ENCODE peak calls at places on chromosomes 1 and 21, in six cellular contexts. N is SK-N-SH, S is GM23248, Y is endothelial cell of umbilical vein, H is HCT116, Q is neural progenitor cell. V is an unnamed sample.

GRCh38 chr21:38956791-38957571 is 151.3 kb downstream of the ETS2 start:
- DNase-seq in N (no peak), S (peak; percentile 49), Y (peak; percentile 7), H (no peak), Q (no peak), V (peak; percentile 50)

GRCh38 chr1:218592688-218593087 is 247.6 kb downstream of the TGFB2 start:
- DNase-seq in N (no peak), S (no peak), Y (peak; percentile 94), H (no peak), Q (no peak), V (no peak)

GRCh38 chr1:154434346-154435075 is 29.4 kb downstream of the IL6R start:
- DNase-seq in N (no peak), S (peak; percentile 77), Y (no peak), H (no peak), Q (no peak), V (no peak)

GRCh38 chr1:84719477-84720274 is 29.4 kb upstream of the SSX2IP start:
- DNase-seq in N (no peak), S (peak; percentile 55), Y (no peak), H (no peak), Q (no peak), V (peak; percentile 29)

GRCh38 chr1:29653886-29654450 is 417.6 kb downstream of the PTPRU start:
- DNase-seq in N (no peak), S (no peak), Y (no peak), H (no peak), Q (no peak), V (no peak)

GRCh38 chr1:208207388-208208131 is 36.6 kb downstream of the PLXNA2 start:
- DNase-seq in N (no peak), S (peak; percentile 96), Y (peak; percentile 97), H (no peak), Q (no peak), V (peak; percentile 76)

GRCh38 chr1:156856282-156856785 is 2.6 kb downstream of the INSRR start:
- DNase-seq in N (no peak), S (no peak), Y (no peak), H (no peak), Q (no peak), V (no peak)

GRCh38 chr1:207826557-207827487 is 75.0 kb downstream of the CD46 start:
- DNase-seq in N (no peak), S (no peak), Y (peak; percentile 66), H (no peak), Q (no peak), V (peak; percentile 53)

GRCh38 chr1:244022301-244022700 is 28.8 kb upstream of the ZBTB18 start:
- DNase-seq in N (no peak), S (peak; percentile 71), Y (no peak), H (no peak), Q (no peak), V (no peak)

GRCh38 chr1:218377143-218377660 is 32.1 kb downstream of the TGFB2 start:
- DNase-seq in N (no peak), S (peak; percentile 93), Y (peak; percentile 88), H (peak; percentile 76), Q (no peak), V (no peak)

GRCh38 chr1:175840787-175841186 is 97.4 kb upstream of the TNR start:
- DNase-seq in N (no peak), S (no peak), Y (no peak), H (no peak), Q (no peak), V (no peak)

GRCh38 chr1:237416924-237417655 is 375.1 kb downstream of the RYR2 start:
- DNase-seq in N (no peak), S (no peak), Y (no peak), H (no peak), Q (no peak), V (no peak)

GRCh38 chr1:30757196-30757949 is at the start of gene LAPTM5:
- DNase-seq in N (no peak), S (no peak), Y (peak; percentile 48), H (no peak), Q (no peak), V (no peak)

GRCh38 chr1:67632356-67632755 is 52.6 kb upstream of the GADD45A start:
- DNase-seq in N (no peak), S (no peak), Y (no peak), H (no peak), Q (no peak), V (no peak)

GRCh38 chr1:211009944-211010343 is 124.0 kb downstream of the KCNH1 start:
- DNase-seq in N (no peak), S (no peak), Y (no peak), H (no peak), Q (no peak), V (no peak)

GRCh38 chr1:210596641-210597040 is 267.9 kb downstream of the HHAT start:
- DNase-seq in N (no peak), S (no peak), Y (no peak), H (no peak), Q (no peak), V (no peak)

GRCh38 chr1:18199462-18199861 is 91.9 kb downstream of the IGSF21 start:
- DNase-seq in N (peak; percentile 38), S (no peak), Y (no peak), H (no peak), Q (peak; percentile 80), V (no peak)

GRCh38 chr1:163824006-163824405 is 502.3 kb downstream of the NUF2 start:
- DNase-seq in N (no peak), S (peak; percentile 91), Y (peak; percentile 70), H (no peak), Q (no peak), V (no peak)

GRCh38 chr21:45325206-45326168 is 37.8 kb upstream of the POFUT2 start:
- DNase-seq in N (no peak), S (no peak), Y (no peak), H (no peak), Q (no peak), V (no peak)

GRCh38 chr1:183417691-183418491 is at the start of gene NMNAT2:
- DNase-seq in N (peak; percentile 77), S (peak; percentile 50), Y (no peak), H (no peak), Q (peak; percentile 78), V (peak; percentile 55)

GRCh38 chr1:21192284-21192683 is 15.6 kb upstream of the EIF4G3 start:
- DNase-seq in N (no peak), S (no peak), Y (peak; percentile 84), H (no peak), Q (no peak), V (no peak)

GRCh38 chr1:206687915-206688442 is 3.3 kb downstream of the MAPKAPK2 start:
- DNase-seq in N (no peak), S (peak; percentile 69), Y (peak; percentile 24), H (no peak), Q (no peak), V (no peak)

GRCh38 chr1:38814444-38814983 is 45.1 kb downstream of the RRAGC start:
- DNase-seq in N (no peak), S (no peak), Y (no peak), H (no peak), Q (no peak), V (no peak)

GRCh38 chr1:38817267-38817957 is 42.2 kb downstream of the RRAGC start:
- DNase-seq in N (no peak), S (no peak), Y (no peak), H (no peak), Q (no peak), V (no peak)

GRCh38 chr1:38814984-38815464 is 44.5 kb downstream of the RRAGC start:
- DNase-seq in N (no peak), S (no peak), Y (no peak), H (no peak), Q (no peak), V (no peak)

GRCh38 chr1:38817958-38818705 is 41.4 kb downstream of the RRAGC start:
- DNase-seq in N (peak; percentile 94), S (peak; percentile 38), Y (no peak), H (no peak), Q (peak; percentile 91), V (peak; percentile 74)

DNA sequence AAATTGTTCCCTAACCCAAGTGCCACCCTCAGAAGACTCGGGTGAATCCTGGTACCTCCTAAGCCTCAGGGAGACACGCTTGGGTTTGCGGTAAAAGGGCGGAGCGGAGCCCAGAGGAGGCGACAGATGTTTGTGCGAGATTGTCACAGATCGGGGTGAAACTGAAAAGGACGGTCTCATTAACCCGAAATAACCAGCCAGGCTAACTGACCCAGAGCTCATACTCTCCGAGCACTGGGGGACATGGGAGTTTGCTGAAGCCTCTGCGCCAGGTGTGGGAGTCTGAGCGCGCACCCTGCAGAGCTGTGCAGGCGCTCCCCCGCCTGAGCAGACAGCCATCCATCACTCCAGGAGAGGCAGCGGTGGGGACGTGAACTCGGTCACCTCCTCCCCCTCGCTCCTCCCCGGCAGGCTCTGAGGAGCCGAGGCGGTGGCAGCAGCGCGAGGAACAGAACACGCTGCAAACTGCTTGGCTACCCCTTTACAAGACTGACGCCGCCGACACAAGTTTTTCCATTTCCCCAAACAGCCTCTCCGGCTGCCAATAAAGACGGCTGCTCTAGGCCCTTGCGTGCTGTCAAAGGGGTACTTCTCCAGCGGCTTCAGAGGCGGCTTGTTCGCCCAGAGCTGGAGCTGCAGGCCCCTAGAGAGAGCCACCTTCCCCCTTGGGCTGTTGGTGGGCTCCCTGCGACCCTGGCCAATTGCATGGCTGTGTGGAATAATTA is 43.5 kb downstream of the RRAGC start:
- DNase-seq in N (no peak), S (peak; percentile 29), Y (no peak), H (no peak), Q (no peak), V (no peak)
- H2AFZ ChIP-seq in N (no peak overlapping the region), S (no peak overlapping the region), Y (no peak overlapping the region), H (no peak overlapping the region), Q (no peak overlapping the region), V (no peak overlapping the region)

DNA sequence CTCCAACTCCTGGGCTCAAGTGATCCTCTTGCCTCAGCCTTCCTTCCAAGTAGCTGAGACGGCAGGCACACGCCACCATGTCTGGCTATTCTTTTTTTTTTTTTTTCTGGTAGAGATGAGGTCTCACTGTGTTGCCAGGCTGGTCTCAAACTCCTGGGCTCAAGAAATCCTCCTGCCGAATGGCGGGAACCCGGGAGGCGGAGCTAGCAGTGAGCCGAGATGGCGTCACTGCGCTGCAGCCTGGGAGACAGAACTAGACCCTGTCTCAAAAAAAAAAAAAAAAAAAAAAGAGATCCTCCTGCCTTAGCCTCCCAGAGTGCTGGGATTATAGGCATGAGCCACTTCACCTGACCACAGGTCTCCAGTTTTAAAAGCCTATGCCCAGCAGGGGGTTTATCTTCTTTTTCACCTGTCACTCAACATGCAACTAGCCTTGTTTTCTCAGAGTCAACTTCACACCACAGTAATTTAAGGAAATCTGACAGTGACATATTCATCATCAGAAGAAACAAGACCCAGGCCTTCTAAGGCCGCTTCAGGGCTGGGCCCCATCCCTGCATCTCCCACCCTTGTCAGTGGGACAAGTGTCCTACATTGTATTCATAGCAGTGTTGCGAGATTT is 38.3 kb upstream of the GALNT2 start:
- DNase-seq in N (no peak), S (no peak), Y (no peak), H (no peak), Q (no peak), V (no peak)
- H2AFZ ChIP-seq in N (no peak overlapping the region), S (no peak overlapping the region), Y (no peak overlapping the region), H (no peak overlapping the region), Q (no peak overlapping the region), V (no peak overlapping the region)

GRCh38 chr1:203273869-203274602 is 31.3 kb upstream of the BTG2 start:
- DNase-seq in N (no peak), S (no peak), Y (no peak), H (no peak), Q (peak; percentile 32), V (peak; percentile 19)
- H2AFZ ChIP-seq in N (no peak overlapping the region), S (no peak overlapping the region), Y (no peak overlapping the region), H (no peak overlapping the region), Q (peak overlapping the region; percentile 54), V (no peak overlapping the region)

DNA sequence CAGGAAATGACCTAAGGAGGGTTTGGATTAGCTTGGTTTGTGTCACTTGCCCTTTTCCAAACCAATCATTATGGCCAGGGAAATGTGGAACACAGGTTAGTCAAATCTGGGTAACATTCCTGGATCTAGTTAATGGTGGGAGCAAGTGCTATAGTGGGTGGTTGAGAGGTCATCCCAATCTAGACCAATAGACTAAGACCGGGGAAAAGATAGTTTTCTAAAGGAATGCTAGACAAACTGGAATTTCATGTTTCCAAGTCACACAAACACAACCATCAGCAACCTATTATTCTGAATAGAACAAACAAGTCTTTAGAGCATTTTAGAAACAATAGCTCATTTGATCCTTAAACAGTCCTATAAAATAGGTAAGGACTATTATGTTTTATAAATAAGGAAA is 4.3 kb upstream of the MAN1A2 start:
- DNase-seq in N (no peak), S (no peak), Y (no peak), H (no peak), Q (no peak), V (no peak)
- H2AFZ ChIP-seq in N (no peak overlapping the region), S (no peak overlapping the region), Y (no peak overlapping the region), H (no peak overlapping the region), Q (no peak overlapping the region), V (no peak overlapping the region)